ENCODE peak calls at places on chromosomes 4 and X, in six cellular contexts. M is AML-193; V is NCI-H2029; W is activated CD8-positive, alpha-beta memory T cell treated with anti-CD3 and anti-CD28 coated beads for 48 hours; J is NCI-H1092; X is cardiac fibroblast. G is an unnamed sample.

GRCh38 chr4:29326004-29326403 is 1394.2 kb upstream of the PCDH7 start:
- DNase-seq in M (no peak), V (no peak), W (no peak), J (no peak), X (no peak), G (no peak)

GRCh38 chr4:183376381-183376780 is 54.2 kb upstream of the CLDN24 start:
- DNase-seq in M (no peak), V (no peak), W (no peak), J (no peak), X (no peak), G (no peak)

GRCh38 chrX:24117288-24117687 is 32.2 kb upstream of the ZFX start:
- DNase-seq in M (no peak), V (no peak), W (no peak), J (no peak), X (peak), G (peak)

GRCh38 chrX:335758-336155 is 17.2 kb upstream of the GTPBP6 start:
- DNase-seq in M (no peak), V (no peak), W (no peak), J (no peak), X (no peak), G (no peak)

GRCh38 chrX:65750674-65751469 is 83.4 kb downstream of the MSN start:
- DNase-seq in M (peak), V (no peak), W (peak), J (no peak), X (no peak), G (no peak)

GRCh38 chr4:6408263-6408662 is 64.2 kb downstream of the PPP2R2C start:
- DNase-seq in M (no peak), V (no peak), W (no peak), J (no peak), X (no peak), G (no peak)

GRCh38 chr4:52051213-52051614 is at the start of gene SPATA18:
- DNase-seq in M (no peak), V (no peak), W (no peak), J (no peak), X (peak), G (no peak)

GRCh38 chr4:16157609-16158503 is 68.4 kb downstream of the TAPT1 start:
- DNase-seq in M (no peak), V (no peak), W (no peak), J (no peak), X (peak), G (no peak)

GRCh38 chrX:103789004-103789403 is 12.4 kb downstream of the PLP1 start:
- DNase-seq in M (no peak), V (no peak), W (no peak), J (no peak), X (no peak), G (no peak)

GRCh38 chr4:147328189-147328588 is 152.7 kb upstream of the EDNRA start:
- DNase-seq in M (no peak), V (no peak), W (no peak), J (no peak), X (no peak), G (no peak)

GRCh38 chrX:12330841-12331240 is 192.6 kb downstream of the FRMPD4 start:
- DNase-seq in M (no peak), V (no peak), W (no peak), J (no peak), X (no peak), G (no peak)

GRCh38 chrX:152177497-152178269 is 39.3 kb upstream of the MAGEA10 start:
- DNase-seq in M (no peak), V (no peak), W (no peak), J (no peak), X (peak), G (peak)

GRCh38 chrX:44094821-44095530 is 121.8 kb upstream of the NDP start:
- DNase-seq in M (no peak), V (no peak), W (no peak), J (no peak), X (no peak), G (no peak)

GRCh38 chrX:82626978-82627377 is 881.1 kb upstream of the POU3F4 start:
- DNase-seq in M (no peak), V (no peak), W (no peak), J (no peak), X (no peak), G (no peak)

GRCh38 chr4:1004071-1004418 is 7.4 kb upstream of the FGFRL1 start:
- DNase-seq in M (no peak), V (no peak), W (no peak), J (no peak), X (no peak), G (no peak)

GRCh38 chr4:77306496-77306895 is 149.5 kb downstream of the CCNG2 start:
- DNase-seq in M (no peak), V (no peak), W (no peak), J (no peak), X (no peak), G (no peak)

GRCh38 chr4:71113294-71113693 is 119.8 kb downstream of the DCK start:
- DNase-seq in M (no peak), V (no peak), W (no peak), J (no peak), X (no peak), G (no peak)

GRCh38 chr4:139951051-139951450 is 202.9 kb downstream of the MAML3 start:
- DNase-seq in M (no peak), V (no peak), W (no peak), J (no peak), X (peak), G (peak)

GRCh38 chr4:123871351-123871750 is 474.8 kb downstream of the SPRY1 start:
- DNase-seq in M (no peak), V (no peak), W (no peak), J (no peak), X (no peak), G (no peak)

GRCh38 chrX:130878350-130879341 is 24.4 kb downstream of the ENOX2 start:
- DNase-seq in M (peak), V (no peak), W (no peak), J (no peak), X (peak), G (peak)

GRCh38 chr4:38037627-38038026 is 77.4 kb downstream of the PTTG2 start:
- DNase-seq in M (no peak), V (no peak), W (no peak), J (no peak), X (no peak), G (no peak)

GRCh38 chrX:40746536-40746935 is 11.2 kb upstream of the MED14 start:
- DNase-seq in M (no peak), V (no peak), W (no peak), J (no peak), X (no peak), G (no peak)

GRCh38 chrX:14030248-14030592 is 528 bp upstream of the GEMIN8 start:
- DNase-seq in M (no peak), V (no peak), W (no peak), J (no peak), X (peak), G (no peak)

GRCh38 chrX:43328358-43328946 is 327.6 kb upstream of the MAOA start:
- DNase-seq in M (no peak), V (no peak), W (no peak), J (no peak), X (no peak), G (no peak)

G was measured in H4.